ENCODE peak calls at places on chromosomes 13 and 19, in six cellular contexts. S is heart right ventricle; F is sigmoid colon; A is IMR-90; R is caudate nucleus; Q is naive thymus-derived CD4-positive, alpha-beta T cell. J is an unnamed sample.

GRCh38 chr19:58366576-58367430 is 4.3 kb upstream of the ZNF497 start:
- DNase-seq in S (no peak), F (no peak), A (no peak), R (no peak), Q (no peak), J (no peak)

GRCh38 chr19:19113040-19113541 is 25.2 kb downstream of the TMEM161A start:
- DNase-seq in S (no peak), F (no peak), A (peak; percentile 74), R (no peak), Q (no peak), J (no peak)

GRCh38 chr13:44967656-44968451 is 21.4 kb downstream of the NUFIP1 start:
- DNase-seq in S (no peak), F (no peak), A (peak; percentile 31), R (no peak), Q (no peak), J (no peak)

GRCh38 chr19:51427220-51427619 is 9.8 kb upstream of the SIGLEC10 start:
- DNase-seq in S (no peak), F (no peak), A (no peak), R (no peak), Q (no peak), J (no peak)

GRCh38 chr13:110616103-110617101 is 1.1 kb downstream of the NAXD start:
- DNase-seq in S (no peak), F (no peak), A (peak; percentile 72), R (no peak), Q (peak; percentile 31), J (peak; percentile 37)

GRCh38 chr19:46478356-46478986 is 7.1 kb upstream of the PNMA8A start:
- DNase-seq in S (no peak), F (no peak), A (peak; percentile 80), R (peak; percentile 59), Q (no peak), J (no peak)

GRCh38 chr13:109500146-109500773 is 286.1 kb downstream of the IRS2 start:
- DNase-seq in S (no peak), F (no peak), A (peak; percentile 11), R (no peak), Q (no peak), J (no peak)

GRCh38 chr13:68190826-68191225 is 960.7 kb upstream of the PCDH9 start:
- DNase-seq in S (no peak), F (no peak), A (no peak), R (no peak), Q (no peak), J (no peak)

GRCh38 chr19:32809254-32809653 is 60.3 kb downstream of the SLC7A9 start:
- DNase-seq in S (no peak), F (no peak), A (no peak), R (no peak), Q (no peak), J (no peak)

GRCh38 chr13:40624338-40624737 is 42.1 kb downstream of the FOXO1 start:
- DNase-seq in S (no peak), F (no peak), A (no peak), R (no peak), Q (no peak), J (no peak)

GRCh38 chr13:112692104-112692503 is 2.3 kb downstream of the ATP11A start:
- DNase-seq in S (no peak), F (no peak), A (no peak), R (no peak), Q (no peak), J (no peak)

GRCh38 chr19:4051175-4052101 is 15.3 kb downstream of the ZBTB7A start:
- DNase-seq in S (no peak), F (no peak), A (peak; percentile 55), R (no peak), Q (no peak), J (no peak)

GRCh38 chr19:43584484-43584883 is 8.9 kb downstream of the PINLYP start:
- DNase-seq in S (no peak), F (no peak), A (no peak), R (no peak), Q (no peak), J (no peak)

GRCh38 chr19:41327076-41327475 is 17.1 kb downstream of the CCDC97 start:
- DNase-seq in S (no peak), F (no peak), A (no peak), R (no peak), Q (no peak), J (no peak)

GRCh38 chr19:51026554-51026831 is at the start of gene KLK11:
- DNase-seq in S (no peak), F (no peak), A (no peak), R (no peak), Q (no peak), J (no peak)

DNA sequence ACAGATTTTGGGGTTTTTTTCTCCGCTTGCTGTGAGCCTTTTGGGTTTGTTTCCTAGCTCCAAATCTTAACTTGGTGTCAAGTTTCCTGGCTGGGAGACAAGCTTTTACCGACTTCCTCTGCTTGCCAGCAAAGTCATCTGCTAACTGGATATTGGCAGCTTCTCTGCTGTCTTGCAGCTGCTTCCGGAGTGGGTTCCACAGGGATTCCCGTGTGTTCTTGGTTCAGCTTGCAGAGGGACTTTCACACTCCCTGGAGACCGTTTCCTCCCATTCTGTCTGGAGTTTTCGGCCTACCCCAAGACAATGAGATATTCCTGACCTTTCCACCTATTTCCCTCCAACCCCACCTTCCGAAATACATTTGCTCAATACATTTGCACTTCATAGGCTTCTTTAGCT is 2.2 kb upstream of the COLGALT1 start:
- DNase-seq in S (peak; percentile 43), F (peak; percentile 90), A (peak; percentile 95), R (no peak), Q (no peak), J (peak; percentile 51)
- H3K27ac ChIP-seq in S (peak overlapping the region; percentile 59), F (peak overlapping the region; percentile 60), A (peak overlapping the region; percentile 28), R (no peak overlapping the region), Q (no peak overlapping the region), J (no peak overlapping the region)

GRCh38 chr19:11137542-11138384 is 17.8 kb downstream of the SPC24 start:
- DNase-seq in S (peak; percentile 79), F (peak; percentile 95), A (peak; percentile 84), R (peak; percentile 59), Q (peak; percentile 57), J (peak; percentile 85)
- H3K27ac ChIP-seq in S (peak overlapping the region; percentile 95), F (peak overlapping the region; percentile 93), A (peak overlapping the region; percentile 97), R (peak overlapping the region; percentile 73), Q (no peak overlapping the region), J (peak overlapping the region; percentile 91)

GRCh38 chr19:44776402-44777096 is 1.1 kb upstream of the CBLC start:
- DNase-seq in S (no peak), F (no peak), A (no peak), R (no peak), Q (no peak), J (no peak)

GRCh38 chr19:44774614-44775013 is 3.1 kb upstream of the CBLC start:
- DNase-seq in S (no peak), F (no peak), A (no peak), R (no peak), Q (no peak), J (no peak)

GRCh38 chr19:44775676-44776240 is 1.9 kb upstream of the CBLC start:
- DNase-seq in S (no peak), F (no peak), A (no peak), R (no peak), Q (no peak), J (no peak)

GRCh38 chr19:44779150-44779549 is 1.5 kb downstream of the CBLC start:
- DNase-seq in S (no peak), F (no peak), A (no peak), R (no peak), Q (no peak), J (no peak)

GRCh38 chr19:44777715-44778347 is at the start of gene CBLC:
- DNase-seq in S (no peak), F (no peak), A (no peak), R (no peak), Q (no peak), J (peak; percentile 67)
- H3K27ac ChIP-seq in S (no peak within 1 kb of the TSS), F (peak within 1 kb of the TSS; percentile 53), A (no peak within 1 kb of the TSS), R (no peak within 1 kb of the TSS), Q (no peak within 1 kb of the TSS), J (no peak within 1 kb of the TSS)

GRCh38 chr13:97369269-97369893 is 64.6 kb upstream of the RAP2A start:
- DNase-seq in S (no peak), F (no peak), A (no peak), R (no peak), Q (peak; percentile 6), J (no peak)
- H3K27ac ChIP-seq in S (peak overlapping the region; percentile 19), F (peak overlapping the region; percentile 36), A (peak overlapping the region; percentile 47), R (peak overlapping the region; percentile 49), Q (peak overlapping the region; percentile 20), J (no peak overlapping the region)

GRCh38 chr19:36106441-36106840 is 4.5 kb upstream of the OVOL3 start:
- DNase-seq in S (no peak), F (no peak), A (no peak), R (no peak), Q (no peak), J (no peak)
- H3K27ac ChIP-seq in S (peak overlapping the region; percentile 55), F (no peak overlapping the region), A (no peak overlapping the region), R (no peak overlapping the region), Q (no peak overlapping the region), J (no peak overlapping the region)

GRCh38 chr19:17088552-17088951 is 13.0 kb downstream of the MYO9B start:
- DNase-seq in S (no peak), F (no peak), A (peak; percentile 23), R (no peak), Q (no peak), J (no peak)

GRCh38 chr19:17089238-17089637 is 13.7 kb downstream of the MYO9B start:
- DNase-seq in S (no peak), F (no peak), A (peak; percentile 95), R (no peak), Q (no peak), J (no peak)

GRCh38 chr19:17091758-17092333 is 16.3 kb downstream of the MYO9B start:
- DNase-seq in S (peak; percentile 57), F (no peak), A (no peak), R (peak; percentile 27), Q (no peak), J (peak; percentile 58)

GRCh38 chr19:17092696-17093095 is 17.1 kb downstream of the MYO9B start:
- DNase-seq in S (no peak), F (no peak), A (no peak), R (no peak), Q (no peak), J (no peak)

GRCh38 chr19:17090501-17091074 is 15.0 kb downstream of the MYO9B start:
- DNase-seq in S (no peak), F (no peak), A (peak; percentile 60), R (no peak), Q (no peak), J (no peak)
- H3K27ac ChIP-seq in S (no peak overlapping the region), F (peak overlapping the region; percentile 78), A (peak overlapping the region; percentile 97), R (no peak overlapping the region), Q (no peak overlapping the region), J (no peak overlapping the region)

GRCh38 chr19:38667552-38668205 is 20.2 kb downstream of the ACTN4 start:
- DNase-seq in S (no peak), F (no peak), A (peak; percentile 95), R (no peak), Q (no peak), J (no peak)

GRCh38 chr19:38664503-38665211 is 17.2 kb downstream of the ACTN4 start:
- DNase-seq in S (no peak), F (no peak), A (no peak), R (no peak), Q (no peak), J (no peak)

GRCh38 chr19:38666662-38667448 is 19.4 kb downstream of the ACTN4 start:
- DNase-seq in S (no peak), F (no peak), A (peak; percentile 81), R (no peak), Q (no peak), J (no peak)

GRCh38 chr19:38665219-38665931 is 17.9 kb downstream of the ACTN4 start:
- DNase-seq in S (no peak), F (no peak), A (no peak), R (no peak), Q (no peak), J (no peak)

GRCh38 chr19:38665950-38666661 is 18.7 kb downstream of the ACTN4 start:
- DNase-seq in S (peak; percentile 55), F (peak; percentile 77), A (peak; percentile 51), R (no peak), Q (no peak), J (peak; percentile 83)
- H3K27ac ChIP-seq in S (peak overlapping the region; percentile 88), F (peak overlapping the region; percentile 98), A (peak overlapping the region; percentile 96), R (peak overlapping the region; percentile 92), Q (no peak overlapping the region), J (peak overlapping the region; percentile 95)